ENCODE peak calls at places on chromosome 14, in four cellular contexts. One of them, this sample, is unnamed.

GRCh38 chr14:65131176-65131765 is 29.0 kb upstream of the MAX start:
- DNase-seq in bronchial epithelial cell: peak; percentile 90
- DNase-seq in astrocyte of the spinal cord: peak; percentile 21
- DNase-seq in cardiac fibroblast: peak; percentile 18
- DNase-seq in this sample: peak; percentile 19

GRCh38 chr14:95482967-95483842 is 33.2 kb downstream of the SYNE3 start:
- DNase-seq in cardiac fibroblast: peak; percentile 83
- DNase-seq in astrocyte of the spinal cord: peak; percentile 92
- DNase-seq in bronchial epithelial cell: peak; percentile 85
- DNase-seq in this sample: peak; percentile 98

GRCh38 chr14:95311752-95312151 is 8.0 kb downstream of the CLMN start:
- DNase-seq in astrocyte of the spinal cord: no peak
- DNase-seq in cardiac fibroblast: peak; percentile 60
- DNase-seq in bronchial epithelial cell: no peak
- DNase-seq in this sample: peak; percentile 54

GRCh38 chr14:24366664-24367505 is 1.1 kb upstream of the NFATC4 start:
- DNase-seq in astrocyte of the spinal cord: peak; percentile 97
- DNase-seq in bronchial epithelial cell: peak; percentile 89
- DNase-seq in cardiac fibroblast: peak; percentile 97
- DNase-seq in this sample: peak; percentile 95

GRCh38 chr14:55701638-55702037 is 121.6 kb downstream of the KTN1 start:
- DNase-seq in astrocyte of the spinal cord: peak; percentile 43
- DNase-seq in cardiac fibroblast: peak; percentile 69
- DNase-seq in bronchial epithelial cell: peak; percentile 88
- DNase-seq in this sample: peak; percentile 87

GRCh38 chr14:69712637-69713088 is 54.3 kb upstream of the SRSF5 start:
- DNase-seq in cardiac fibroblast: no peak
- DNase-seq in bronchial epithelial cell: peak; percentile 78
- DNase-seq in astrocyte of the spinal cord: no peak
- DNase-seq in this sample: no peak

GRCh38 chr14:81268016-81268416 is 47.3 kb upstream of the GTF2A1 start:
- DNase-seq in astrocyte of the spinal cord: no peak
- DNase-seq in bronchial epithelial cell: peak; percentile 25
- DNase-seq in cardiac fibroblast: peak; percentile 2
- DNase-seq in this sample: peak; percentile 5

GRCh38 chr14:67532998-67533753 is at the start of gene PLEKHH1:
- DNase-seq in astrocyte of the spinal cord: peak; percentile 65
- DNase-seq in cardiac fibroblast: peak; percentile 63
- DNase-seq in bronchial epithelial cell: peak; percentile 65
- DNase-seq in this sample: peak; percentile 61

GRCh38 chr14:59028476-59029202 is 159.8 kb upstream of the DAAM1 start:
- DNase-seq in bronchial epithelial cell: peak; percentile 52
- DNase-seq in cardiac fibroblast: peak; percentile 88
- DNase-seq in astrocyte of the spinal cord: peak; percentile 94
- DNase-seq in this sample: peak; percentile 96

GRCh38 chr14:77761205-77761931 is 412 bp upstream of the SNW1 start:
- DNase-seq in astrocyte of the spinal cord: no peak
- DNase-seq in cardiac fibroblast: peak; percentile 95
- DNase-seq in bronchial epithelial cell: peak; percentile 94
- DNase-seq in this sample: peak; percentile 93
- TF ChIP-seq CTCF in astrocyte of the spinal cord: peak; percentile 23
- TF ChIP-seq CTCF in cardiac fibroblast: peak; percentile 22
- TF ChIP-seq CTCF in bronchial epithelial cell: peak; percentile 22
- TF ChIP-seq CTCF in this sample: peak; percentile 36

DNA sequence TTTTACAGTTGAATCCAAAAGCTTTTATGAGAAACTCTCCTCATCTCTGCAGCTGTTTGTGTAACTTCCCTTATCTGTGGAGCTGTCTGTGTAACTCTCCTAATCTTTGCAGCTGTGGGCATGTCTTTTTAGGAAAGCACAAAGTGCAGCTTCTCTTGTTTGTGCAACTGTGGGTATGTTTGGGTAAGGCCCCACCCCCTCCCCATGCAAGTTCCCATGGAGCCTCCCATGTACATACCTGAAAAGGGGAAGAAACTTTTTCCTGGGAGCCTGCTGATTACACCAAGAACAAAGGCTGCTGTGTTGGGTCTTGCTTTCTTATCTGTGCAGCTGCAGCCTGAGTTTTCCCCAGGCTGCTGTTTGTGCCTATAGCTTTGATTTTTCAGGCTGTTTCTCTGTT is 42.7 kb upstream of the CDKN3 start:
- DNase-seq in bronchial epithelial cell: no peak
- DNase-seq in astrocyte of the spinal cord: no peak
- DNase-seq in cardiac fibroblast: no peak
- DNase-seq in this sample: no peak
- H3K4me3 ChIP-seq in bronchial epithelial cell: no peak overlapping the region
- H3K4me3 ChIP-seq in astrocyte of the spinal cord: no peak overlapping the region
- H3K4me3 ChIP-seq in cardiac fibroblast: no peak overlapping the region
- H3K4me3 ChIP-seq in this sample: no peak overlapping the region

GRCh38 chr14:53570411-53571387 is 385.9 kb downstream of the BMP4 start:
- DNase-seq in cardiac fibroblast: no peak
- DNase-seq in bronchial epithelial cell: no peak
- DNase-seq in astrocyte of the spinal cord: no peak
- DNase-seq in this sample: no peak

GRCh38 chr14:53569471-53569870 is 387.2 kb downstream of the BMP4 start:
- DNase-seq in astrocyte of the spinal cord: no peak
- DNase-seq in bronchial epithelial cell: no peak
- DNase-seq in cardiac fibroblast: no peak
- DNase-seq in this sample: no peak

GRCh38 chr14:53571589-53571988 is 385.0 kb downstream of the BMP4 start:
- DNase-seq in cardiac fibroblast: no peak
- DNase-seq in bronchial epithelial cell: no peak
- DNase-seq in astrocyte of the spinal cord: no peak
- DNase-seq in this sample: no peak

GRCh38 chr14:53567236-53567785 is 389.3 kb downstream of the BMP4 start:
- DNase-seq in bronchial epithelial cell: peak; percentile 55
- DNase-seq in astrocyte of the spinal cord: no peak
- DNase-seq in cardiac fibroblast: no peak
- DNase-seq in this sample: no peak

GRCh38 chr14:53571990-53572389 is 384.6 kb downstream of the BMP4 start:
- DNase-seq in cardiac fibroblast: no peak
- DNase-seq in bronchial epithelial cell: no peak
- DNase-seq in astrocyte of the spinal cord: no peak
- DNase-seq in this sample: no peak
- TF ChIP-seq CTCF in cardiac fibroblast: no peak
- TF ChIP-seq CTCF in bronchial epithelial cell: no peak
- TF ChIP-seq CTCF in astrocyte of the spinal cord: no peak
- TF ChIP-seq CTCF in this sample: no peak

GRCh38 chr14:71454010-71454409 is 478.2 kb upstream of the RGS6 start:
- DNase-seq in cardiac fibroblast: no peak
- DNase-seq in astrocyte of the spinal cord: no peak
- DNase-seq in bronchial epithelial cell: no peak
- DNase-seq in this sample: no peak

GRCh38 chr14:71451501-71451900 is 480.7 kb upstream of the RGS6 start:
- DNase-seq in bronchial epithelial cell: no peak
- DNase-seq in astrocyte of the spinal cord: no peak
- DNase-seq in cardiac fibroblast: no peak
- DNase-seq in this sample: no peak

GRCh38 chr14:71452987-71453386 is 479.2 kb upstream of the RGS6 start:
- DNase-seq in cardiac fibroblast: peak; percentile 56
- DNase-seq in bronchial epithelial cell: no peak
- DNase-seq in astrocyte of the spinal cord: no peak
- DNase-seq in this sample: peak; percentile 47

GRCh38 chr14:71454513-71455332 is 477.5 kb upstream of the RGS6 start:
- DNase-seq in cardiac fibroblast: no peak
- DNase-seq in bronchial epithelial cell: no peak
- DNase-seq in astrocyte of the spinal cord: no peak
- DNase-seq in this sample: no peak

GRCh38 chr14:71452535-71452934 is 479.7 kb upstream of the RGS6 start:
- DNase-seq in bronchial epithelial cell: no peak
- DNase-seq in cardiac fibroblast: peak; percentile 60
- DNase-seq in astrocyte of the spinal cord: no peak
- DNase-seq in this sample: peak; percentile 47
- H3K4me3 ChIP-seq in bronchial epithelial cell: no peak overlapping the region
- H3K4me3 ChIP-seq in cardiac fibroblast: no peak overlapping the region
- H3K4me3 ChIP-seq in astrocyte of the spinal cord: no peak overlapping the region
- H3K4me3 ChIP-seq in this sample: no peak overlapping the region

GRCh38 chr14:50677527-50678063 is 9.5 kb upstream of the SAV1 start:
- DNase-seq in astrocyte of the spinal cord: peak; percentile 64
- DNase-seq in bronchial epithelial cell: peak; percentile 90
- DNase-seq in cardiac fibroblast: peak; percentile 78
- DNase-seq in this sample: peak; percentile 53

GRCh38 chr14:50675597-50675996 is 7.5 kb upstream of the SAV1 start:
- DNase-seq in cardiac fibroblast: no peak
- DNase-seq in bronchial epithelial cell: peak; percentile 54
- DNase-seq in astrocyte of the spinal cord: no peak
- DNase-seq in this sample: no peak

GRCh38 chr14:50676814-50677516 is 8.9 kb upstream of the SAV1 start:
- DNase-seq in astrocyte of the spinal cord: no peak
- DNase-seq in cardiac fibroblast: no peak
- DNase-seq in bronchial epithelial cell: no peak
- DNase-seq in this sample: no peak

GRCh38 chr14:50678163-50678562 is 10.1 kb upstream of the SAV1 start:
- DNase-seq in bronchial epithelial cell: no peak
- DNase-seq in astrocyte of the spinal cord: no peak
- DNase-seq in cardiac fibroblast: no peak
- DNase-seq in this sample: no peak

DNA sequence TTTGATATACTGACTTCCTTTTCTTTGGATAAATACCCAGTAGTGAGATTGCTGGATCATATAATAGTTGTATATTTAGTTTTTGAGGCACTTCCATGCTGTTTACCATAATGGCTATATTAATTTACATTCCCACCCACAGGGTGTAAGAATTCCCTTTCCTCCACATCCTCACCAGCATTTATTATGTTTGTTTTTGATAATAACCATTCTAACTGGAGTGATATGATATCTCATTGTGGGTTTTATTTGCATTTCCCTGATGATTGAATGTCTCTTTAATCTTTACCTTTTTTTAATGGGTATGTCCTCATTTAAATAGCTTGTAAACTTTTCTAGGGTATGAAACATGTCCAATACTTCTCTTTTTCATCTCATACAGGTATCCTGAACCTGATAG is 11.6 kb upstream of the SAV1 start:
- DNase-seq in cardiac fibroblast: no peak
- DNase-seq in bronchial epithelial cell: no peak
- DNase-seq in astrocyte of the spinal cord: no peak
- DNase-seq in this sample: no peak
- TF ChIP-seq CTCF in cardiac fibroblast: no peak
- TF ChIP-seq CTCF in bronchial epithelial cell: no peak
- TF ChIP-seq CTCF in astrocyte of the spinal cord: no peak
- TF ChIP-seq CTCF in this sample: no peak

GRCh38 chr14:73461478-73462077 is 3.2 kb upstream of the NUMB start:
- DNase-seq in cardiac fibroblast: no peak
- DNase-seq in astrocyte of the spinal cord: no peak
- DNase-seq in bronchial epithelial cell: no peak
- DNase-seq in this sample: no peak
- H3K4me3 ChIP-seq in cardiac fibroblast: peak overlapping the region; percentile 0
- H3K4me3 ChIP-seq in astrocyte of the spinal cord: no peak overlapping the region
- H3K4me3 ChIP-seq in bronchial epithelial cell: no peak overlapping the region
- H3K4me3 ChIP-seq in this sample: peak overlapping the region; percentile 35

GRCh38 chr14:103185051-103186027 is 62.1 kb downstream of the TNFAIP2 start:
- DNase-seq in cardiac fibroblast: peak; percentile 59
- DNase-seq in bronchial epithelial cell: peak; percentile 77
- DNase-seq in astrocyte of the spinal cord: peak; percentile 48
- DNase-seq in this sample: peak; percentile 53
- TF ChIP-seq CTCF in cardiac fibroblast: peak; percentile 54
- TF ChIP-seq CTCF in bronchial epithelial cell: peak; percentile 35
- TF ChIP-seq CTCF in astrocyte of the spinal cord: peak; percentile 63
- TF ChIP-seq CTCF in this sample: peak; percentile 69

GRCh38 chr14:104115691-104116543 is 22.5 kb upstream of the KIF26A start:
- DNase-seq in astrocyte of the spinal cord: no peak
- DNase-seq in cardiac fibroblast: no peak
- DNase-seq in bronchial epithelial cell: peak; percentile 51
- DNase-seq in this sample: no peak
- H3K4me3 ChIP-seq in astrocyte of the spinal cord: no peak overlapping the region
- H3K4me3 ChIP-seq in cardiac fibroblast: peak overlapping the region; percentile 27
- H3K4me3 ChIP-seq in bronchial epithelial cell: peak overlapping the region; percentile 61
- H3K4me3 ChIP-seq in this sample: no peak overlapping the region

GRCh38 chr14:63273717-63274673 is 44.7 kb downstream of the GPHB5 start:
- DNase-seq in bronchial epithelial cell: no peak
- DNase-seq in cardiac fibroblast: no peak
- DNase-seq in astrocyte of the spinal cord: no peak
- DNase-seq in this sample: peak; percentile 29

GRCh38 chr14:63275611-63276010 is 43.1 kb downstream of the GPHB5 start:
- DNase-seq in astrocyte of the spinal cord: no peak
- DNase-seq in bronchial epithelial cell: no peak
- DNase-seq in cardiac fibroblast: no peak
- DNase-seq in this sample: no peak

GRCh38 chr14:63277784-63278183 is 41.0 kb downstream of the GPHB5 start:
- DNase-seq in astrocyte of the spinal cord: no peak
- DNase-seq in cardiac fibroblast: no peak
- DNase-seq in bronchial epithelial cell: no peak
- DNase-seq in this sample: no peak

GRCh38 chr14:63276016-63276415 is 42.7 kb downstream of the GPHB5 start:
- DNase-seq in bronchial epithelial cell: no peak
- DNase-seq in astrocyte of the spinal cord: no peak
- DNase-seq in cardiac fibroblast: no peak
- DNase-seq in this sample: no peak

DNA sequence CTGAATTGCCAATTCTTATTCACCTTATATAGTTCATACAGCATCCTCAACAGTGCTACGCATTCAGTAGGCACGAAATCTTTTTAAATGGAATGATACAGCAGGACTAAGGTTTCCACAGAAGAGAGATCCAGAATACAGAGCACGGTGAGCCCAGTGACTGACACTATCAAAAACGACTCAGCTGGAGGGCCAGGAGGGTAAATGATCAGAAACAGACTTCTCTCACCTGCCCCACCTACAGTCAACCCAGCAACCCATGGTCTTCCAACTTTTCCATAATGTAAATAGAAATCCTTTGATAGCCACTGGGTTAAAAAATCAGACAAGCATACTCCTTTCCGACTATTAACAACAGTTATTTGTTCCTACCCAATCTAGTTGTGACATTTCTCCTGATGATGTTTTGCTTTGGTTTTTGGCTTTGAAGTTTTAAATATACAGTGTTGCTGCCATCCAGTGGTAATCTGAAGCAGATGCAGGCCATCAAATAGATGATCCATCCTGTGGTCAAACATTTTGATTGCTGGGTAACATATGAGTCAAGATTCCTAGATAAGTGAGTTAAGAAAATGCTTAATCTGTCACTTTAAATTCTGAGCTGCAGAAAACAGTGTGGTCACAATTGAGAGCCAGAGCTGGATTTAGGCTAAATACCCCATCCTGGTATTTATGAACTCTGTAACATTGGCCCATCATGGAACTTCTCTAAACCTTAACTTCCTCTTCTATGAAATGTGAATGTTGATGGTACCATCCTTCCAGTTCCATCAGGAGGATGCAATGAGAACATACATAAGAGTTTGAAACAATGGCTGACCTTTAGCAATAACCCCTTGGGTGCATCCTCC is 42.0 kb downstream of the GPHB5 start:
- DNase-seq in astrocyte of the spinal cord: peak; percentile 59
- DNase-seq in cardiac fibroblast: peak; percentile 79
- DNase-seq in bronchial epithelial cell: peak; percentile 64
- DNase-seq in this sample: peak; percentile 64
- TF ChIP-seq CTCF in astrocyte of the spinal cord: peak; percentile 74
- TF ChIP-seq CTCF in cardiac fibroblast: peak; percentile 77
- TF ChIP-seq CTCF in bronchial epithelial cell: peak; percentile 62
- TF ChIP-seq CTCF in this sample: peak; percentile 77

GRCh38 chr14:93956082-93956481 is 20.3 kb downstream of the ASB2 start:
- DNase-seq in astrocyte of the spinal cord: no peak
- DNase-seq in cardiac fibroblast: no peak
- DNase-seq in bronchial epithelial cell: no peak
- DNase-seq in this sample: no peak
- H3K4me3 ChIP-seq in astrocyte of the spinal cord: no peak overlapping the region
- H3K4me3 ChIP-seq in cardiac fibroblast: no peak overlapping the region
- H3K4me3 ChIP-seq in bronchial epithelial cell: no peak overlapping the region
- H3K4me3 ChIP-seq in this sample: no peak overlapping the region